ENCODE peak calls at places on chromosome 15, in eight cellular contexts. U, X, K, V, R, B, F and M are unnamed samples.

GRCh38 chr15:62403164-62403809 is 238.2 kb upstream of the C2CD4B start:
- DNase-seq in U (no peak), X (no peak), K (no peak), V (no peak), R (no peak), B (peak), F (no peak), M (no peak)

GRCh38 chr15:65028338-65028737 is 1.1 kb downstream of the MTFMT start:
- DNase-seq in U (no peak), X (no peak), K (no peak), V (no peak), R (no peak), B (no peak), F (no peak), M (no peak)

GRCh38 chr15:40957581-40958051 is 4.3 kb downstream of the CHAC1 start:
- DNase-seq in U (no peak), X (no peak), K (no peak), V (no peak), R (no peak), B (peak), F (no peak), M (no peak)

GRCh38 chr15:91289324-91289723 is 189.3 kb downstream of the SV2B start:
- DNase-seq in U (no peak), X (no peak), K (no peak), V (no peak), R (no peak), B (no peak), F (no peak), M (no peak)

GRCh38 chr15:81375461-81375860 is 1.4 kb upstream of the TMC3 start:
- DNase-seq in U (peak), X (no peak), K (no peak), V (no peak), R (no peak), B (no peak), F (no peak), M (no peak)

GRCh38 chr15:84658080-84658787 is at the start of gene NMB:
- DNase-seq in U (no peak), X (peak), K (peak), V (peak), R (peak), B (peak), F (peak), M (peak)

GRCh38 chr15:99123706-99124451 is 19.0 kb downstream of the SYNM start:
- DNase-seq in U (peak), X (peak), K (peak), V (no peak), R (no peak), B (peak), F (peak), M (no peak)

GRCh38 chr15:100572362-100572983 is 29.5 kb downstream of the LINS1 start:
- DNase-seq in U (no peak), X (no peak), K (no peak), V (no peak), R (no peak), B (peak), F (no peak), M (no peak)

GRCh38 chr15:25864966-25865365 is 1.8 kb upstream of the ATP10A start:
- DNase-seq in U (no peak), X (no peak), K (no peak), V (no peak), R (no peak), B (peak), F (no peak), M (no peak)

GRCh38 chr15:41847981-41848380 is 9.3 kb downstream of the PLA2G4B start:
- DNase-seq in U (no peak), X (no peak), K (no peak), V (no peak), R (no peak), B (no peak), F (no peak), M (no peak)

GRCh38 chr15:48856947-48857346 is 21.0 kb upstream of the EID1 start:
- DNase-seq in U (no peak), X (no peak), K (peak), V (no peak), R (no peak), B (peak), F (no peak), M (no peak)

GRCh38 chr15:29819979-29820801 is 2.1 kb downstream of the TJP1 start:
- DNase-seq in U (no peak), X (no peak), K (no peak), V (no peak), R (no peak), B (no peak), F (no peak), M (no peak)

GRCh38 chr15:35293353-35294130 is 208.4 kb upstream of the NANOGP8 start:
- DNase-seq in U (no peak), X (no peak), K (no peak), V (no peak), R (no peak), B (peak), F (no peak), M (no peak)

GRCh38 chr15:48414015-48414414 is 82.8 kb downstream of the DUT start:
- DNase-seq in U (no peak), X (no peak), K (no peak), V (no peak), R (no peak), B (peak), F (peak), M (no peak)

GRCh38 chr15:69815793-69816192 is 281.9 kb downstream of the TLE3 start:
- DNase-seq in U (no peak), X (no peak), K (no peak), V (no peak), R (no peak), B (no peak), F (no peak), M (no peak)

GRCh38 chr15:69818529-69818928 is 279.2 kb downstream of the TLE3 start:
- DNase-seq in U (no peak), X (no peak), K (no peak), V (no peak), R (no peak), B (no peak), F (peak), M (no peak)

GRCh38 chr15:69813881-69814280 is 283.8 kb downstream of the TLE3 start:
- DNase-seq in U (no peak), X (no peak), K (no peak), V (no peak), R (no peak), B (no peak), F (no peak), M (no peak)

GRCh38 chr15:69819371-69819770 is 278.3 kb downstream of the TLE3 start:
- DNase-seq in U (no peak), X (no peak), K (no peak), V (no peak), R (no peak), B (no peak), F (no peak), M (no peak)

GRCh38 chr15:69816522-69816921 is 281.2 kb downstream of the TLE3 start:
- DNase-seq in U (no peak), X (no peak), K (no peak), V (no peak), R (no peak), B (no peak), F (no peak), M (no peak)
- TF ChIP-seq CTCF in U (no peak), X (no peak), K (no peak), V (no peak), R (no peak), B (no peak), F (no peak), M (no peak)

DNA sequence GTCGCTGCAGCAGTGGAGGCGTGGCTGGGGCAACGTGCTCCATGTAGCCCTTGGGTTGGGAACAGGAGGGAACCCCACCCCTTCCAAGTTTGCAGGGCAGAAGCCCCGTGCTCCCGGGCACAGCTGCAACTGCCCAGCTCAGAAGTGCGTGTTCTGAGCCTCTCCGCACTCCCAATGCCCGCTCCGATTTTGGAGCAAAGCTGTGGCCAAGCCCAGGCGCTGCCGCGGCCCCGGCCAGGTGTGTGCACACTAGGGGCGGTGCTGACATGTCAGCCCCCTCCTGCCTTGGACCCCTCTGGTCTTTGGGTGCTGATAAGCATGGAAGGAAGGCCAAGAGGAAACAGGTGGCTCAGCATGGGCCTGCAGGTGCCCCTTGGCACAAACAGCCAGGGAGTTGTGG is 87.6 kb upstream of the TTBK2 start:
- DNase-seq in U (no peak), X (no peak), K (no peak), V (no peak), R (no peak), B (no peak), F (no peak), M (no peak)
- TF ChIP-seq CTCF in U (no peak), X (no peak), K (no peak), V (no peak), R (no peak), B (no peak), F (no peak), M (no peak)

GRCh38 chr15:69244798-69245197 is 53.9 kb upstream of the PAQR5 start:
- DNase-seq in U (no peak), X (no peak), K (no peak), V (no peak), R (no peak), B (no peak), F (no peak), M (no peak)
- TF ChIP-seq CTCF in U (no peak), X (no peak), K (no peak), V (no peak), R (no peak), B (no peak), F (no peak), M (no peak)

DNA sequence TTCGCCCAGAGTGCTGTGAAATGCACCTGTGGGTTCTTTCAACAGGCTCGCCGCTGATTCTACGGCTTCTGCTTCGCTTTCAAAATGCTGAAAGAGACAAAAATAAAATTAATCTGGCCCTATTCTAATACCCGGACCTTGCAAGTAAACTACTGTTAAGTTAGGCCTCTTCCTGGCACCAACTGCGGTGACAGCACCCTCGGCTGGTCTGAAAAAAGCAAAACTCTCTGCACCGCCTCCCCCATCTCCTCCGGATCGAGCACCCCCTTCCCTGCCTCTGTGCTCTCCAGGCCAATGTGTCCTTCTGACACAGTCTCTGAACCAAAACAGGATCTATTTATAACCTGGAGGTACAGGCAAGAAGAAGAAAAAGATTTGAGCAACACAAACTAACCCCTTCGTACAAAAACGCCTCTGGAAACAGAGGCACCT is 1.1 kb downstream of the ATOSA start:
- DNase-seq in U (no peak), X (no peak), K (peak), V (peak), R (peak), B (peak), F (peak), M (peak)
- TF ChIP-seq CTCF in U (no peak), X (no peak), K (no peak), V (no peak), R (no peak), B (peak), F (no peak), M (no peak)

DNA sequence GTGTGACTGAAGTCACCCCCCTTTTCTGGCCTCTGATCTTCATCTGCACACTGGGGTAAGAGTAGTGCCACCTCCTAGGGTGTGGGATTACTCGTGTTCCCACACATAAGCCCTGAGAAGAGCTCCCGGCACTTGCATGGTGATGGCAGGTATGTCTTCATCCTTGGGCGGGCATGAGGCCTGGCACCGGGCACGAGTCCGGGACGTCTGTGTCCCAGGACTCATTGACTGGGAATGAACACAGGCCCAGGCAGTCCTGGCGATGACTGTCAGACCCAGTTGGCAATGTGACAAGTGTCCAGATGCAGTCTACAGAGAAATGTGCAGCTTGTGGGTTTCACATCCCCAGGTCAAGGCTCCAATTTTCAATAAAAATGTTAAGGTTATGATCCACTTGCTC is 78.9 kb downstream of the TBC1D2B start:
- DNase-seq in U (no peak), X (no peak), K (no peak), V (no peak), R (no peak), B (no peak), F (no peak), M (no peak)
- TF ChIP-seq CTCF in U (no peak), X (no peak), K (no peak), V (no peak), R (no peak), B (no peak), F (no peak), M (no peak)

GRCh38 chr15:95853350-95853749 is 477.1 kb upstream of the NR2F2 start:
- DNase-seq in U (no peak), X (no peak), K (no peak), V (no peak), R (no peak), B (no peak), F (no peak), M (no peak)

GRCh38 chr15:95845862-95846515 is 484.5 kb upstream of the NR2F2 start:
- DNase-seq in U (no peak), X (no peak), K (peak), V (no peak), R (no peak), B (no peak), F (no peak), M (no peak)

GRCh38 chr15:95848126-95848525 is 482.4 kb upstream of the NR2F2 start:
- DNase-seq in U (no peak), X (no peak), K (no peak), V (no peak), R (no peak), B (no peak), F (no peak), M (no peak)

DNA sequence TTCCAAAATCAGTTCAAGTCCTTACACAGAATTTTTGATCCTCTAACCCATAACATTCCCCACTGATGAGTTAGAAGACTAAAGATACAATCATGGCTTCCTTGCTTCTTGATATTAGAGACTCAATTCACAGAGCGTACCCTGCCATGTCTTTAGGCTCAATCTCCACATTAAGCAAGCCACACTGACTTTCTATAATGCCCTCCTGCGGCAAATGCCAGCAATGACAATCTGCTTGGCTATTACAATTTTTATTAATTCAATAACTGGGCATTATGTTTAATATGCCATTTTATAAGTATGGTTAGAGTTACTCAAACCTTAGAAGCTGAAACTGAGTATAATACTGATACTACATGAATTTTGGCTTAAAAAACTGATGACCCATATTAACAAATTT is 479.7 kb upstream of the NR2F2 start:
- DNase-seq in U (no peak), X (no peak), K (no peak), V (no peak), R (no peak), B (no peak), F (no peak), M (no peak)
- TF ChIP-seq CTCF in U (no peak), X (no peak), K (no peak), V (no peak), R (no peak), B (peak), F (no peak), M (no peak)

GRCh38 chr15:57583282-57583681 is 8.4 kb upstream of the MYZAP start:
- DNase-seq in U (no peak), X (no peak), K (no peak), V (no peak), R (no peak), B (no peak), F (no peak), M (no peak)

GRCh38 chr15:57580428-57580827 is 11.3 kb upstream of the MYZAP start:
- DNase-seq in U (no peak), X (no peak), K (no peak), V (no peak), R (no peak), B (no peak), F (no peak), M (no peak)

GRCh38 chr15:57578288-57578900 is 13.3 kb upstream of the MYZAP start:
- DNase-seq in U (no peak), X (no peak), K (no peak), V (peak), R (no peak), B (no peak), F (no peak), M (no peak)

GRCh38 chr15:57582080-57582479 is 9.6 kb upstream of the MYZAP start:
- DNase-seq in U (no peak), X (no peak), K (no peak), V (no peak), R (no peak), B (no peak), F (no peak), M (no peak)

GRCh38 chr15:57580866-57581265 is 10.8 kb upstream of the MYZAP start:
- DNase-seq in U (no peak), X (no peak), K (no peak), V (no peak), R (no peak), B (no peak), F (no peak), M (no peak)
- TF ChIP-seq CTCF in U (no peak), X (no peak), K (no peak), V (no peak), R (peak), B (no peak), F (no peak), M (no peak)

DNA sequence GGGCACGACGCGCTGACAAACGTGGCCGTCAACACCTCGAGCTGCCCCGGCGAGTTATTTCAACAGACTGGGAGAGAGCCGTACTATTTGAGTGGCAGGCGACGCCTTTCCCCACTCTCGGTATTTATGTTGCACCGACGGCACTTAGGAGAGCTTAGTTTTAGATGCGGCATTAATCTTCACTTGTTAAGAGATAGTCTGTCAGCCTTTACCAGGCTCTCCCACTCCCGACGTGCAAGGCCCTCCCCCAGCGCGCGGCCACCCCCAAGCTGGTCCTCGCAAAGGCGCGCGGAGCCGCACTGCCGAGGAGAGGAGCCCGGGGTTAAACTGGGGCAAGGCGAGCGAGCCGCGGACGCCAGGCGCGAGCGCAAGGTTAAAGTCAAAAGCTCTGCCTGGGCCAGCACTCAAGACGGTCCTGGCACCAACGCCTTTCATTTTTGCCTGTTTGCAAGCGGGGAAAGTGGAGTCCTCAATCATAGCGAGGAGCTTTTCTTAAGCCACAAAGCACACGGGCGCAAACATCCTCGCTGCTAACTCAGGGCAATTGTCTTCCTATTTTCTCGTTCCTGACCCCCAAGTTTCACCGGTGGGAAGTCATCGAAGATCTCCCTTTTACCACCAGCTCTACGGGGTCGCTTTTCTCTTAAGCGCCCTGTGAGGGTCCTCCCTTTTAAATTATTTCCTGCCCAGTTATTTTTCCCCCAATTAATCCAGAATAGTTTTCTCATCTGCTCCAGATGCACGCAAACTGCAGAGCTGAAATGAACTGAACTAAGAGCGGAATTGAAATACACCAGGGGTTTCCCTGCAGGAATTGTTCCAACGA is 86.6 kb downstream of the NR2F2 start:
- DNase-seq in U (no peak), X (no peak), K (peak), V (no peak), R (peak), B (no peak), F (no peak), M (no peak)
- TF ChIP-seq CTCF in U (no peak), X (no peak), K (no peak), V (no peak), R (no peak), B (no peak), F (no peak), M (no peak)

GRCh38 chr15:59995568-59996349 is 8.4 kb upstream of the FOXB1 start:
- DNase-seq in U (no peak), X (no peak), K (no peak), V (no peak), R (peak), B (no peak), F (no peak), M (no peak)

GRCh38 chr15:59999064-59999377 is 5.1 kb upstream of the FOXB1 start:
- DNase-seq in U (no peak), X (no peak), K (no peak), V (no peak), R (peak), B (no peak), F (no peak), M (no peak)

GRCh38 chr15:59998256-59999063 is 5.7 kb upstream of the FOXB1 start:
- DNase-seq in U (no peak), X (no peak), K (no peak), V (no peak), R (no peak), B (no peak), F (no peak), M (no peak)

GRCh38 chr15:59996498-59997041 is 7.5 kb upstream of the FOXB1 start:
- DNase-seq in U (no peak), X (no peak), K (no peak), V (no peak), R (peak), B (no peak), F (no peak), M (no peak)

DNA sequence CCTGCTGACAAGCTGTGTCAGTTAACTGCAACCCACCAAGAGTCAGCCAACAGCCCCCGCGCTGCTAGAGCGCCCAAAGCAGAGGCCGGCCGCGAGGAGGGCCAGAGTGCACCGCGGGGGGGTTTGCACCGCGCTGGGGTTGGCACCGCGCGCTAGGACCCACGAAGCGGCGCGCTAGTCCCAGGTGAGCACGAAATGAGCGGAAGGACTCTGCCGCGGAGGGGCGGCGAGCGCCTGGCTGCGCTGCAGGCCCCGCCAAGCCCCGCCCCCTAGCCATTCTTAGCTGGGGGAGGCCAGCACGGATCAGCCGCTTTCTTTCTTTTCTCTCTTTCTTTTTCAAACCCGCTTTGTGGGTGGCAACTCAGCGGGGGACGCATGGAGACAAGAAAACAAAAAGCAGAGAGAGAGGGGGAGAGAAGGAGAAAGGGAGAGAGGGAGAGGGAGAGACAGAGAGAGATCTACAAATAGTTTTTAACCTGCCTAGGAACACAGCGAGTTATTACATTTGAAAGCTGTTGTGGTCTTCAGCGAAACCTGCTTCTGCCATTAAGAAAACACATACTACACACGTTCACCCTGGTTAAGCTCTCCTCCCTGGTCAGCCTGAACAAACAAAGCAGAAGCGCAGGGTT is 6.9 kb upstream of the FOXB1 start:
- DNase-seq in U (no peak), X (no peak), K (peak), V (no peak), R (peak), B (no peak), F (no peak), M (no peak)
- TF ChIP-seq CTCF in U (no peak), X (no peak), K (no peak), V (no peak), R (peak), B (no peak), F (no peak), M (no peak)